ENCODE peak calls at places on chromosomes 6 and 20, in six cellular contexts. One of them, this sample, is unnamed.

GRCh38 chr6:135812085-135812526 is 39.4 kb upstream of the PDE7B start:
- DNase-seq in SK-N-SH: no peak
- DNase-seq in HepG2: no peak
- DNase-seq in H1: no peak
- DNase-seq in GM12878: no peak
- DNase-seq in K562: no peak
- DNase-seq in this sample: no peak

GRCh38 chr6:92888316-92888715 is 531.0 kb downstream of the EPHA7 start:
- DNase-seq in K562: no peak
- DNase-seq in HepG2: no peak
- DNase-seq in GM12878: no peak
- DNase-seq in H1: no peak
- DNase-seq in SK-N-SH: no peak
- DNase-seq in this sample: no peak

GRCh38 chr20:8812818-8813217 is 256.1 kb upstream of the PLCB4 start:
- DNase-seq in HepG2: no peak
- DNase-seq in K562: no peak
- DNase-seq in SK-N-SH: no peak
- DNase-seq in H1: peak
- DNase-seq in GM12878: no peak
- DNase-seq in this sample: no peak

GRCh38 chr6:48641544-48641943 is 530.5 kb upstream of the PTCHD4 start:
- DNase-seq in H1: no peak
- DNase-seq in K562: no peak
- DNase-seq in HepG2: no peak
- DNase-seq in SK-N-SH: no peak
- DNase-seq in GM12878: no peak
- DNase-seq in this sample: no peak

GRCh38 chr20:60220655-60221054 is 262.4 kb downstream of the CDH26 start:
- DNase-seq in HepG2: no peak
- DNase-seq in K562: no peak
- DNase-seq in SK-N-SH: no peak
- DNase-seq in H1: no peak
- DNase-seq in GM12878: no peak
- DNase-seq in this sample: no peak

GRCh38 chr6:122696079-122696478 is 83.4 kb upstream of the FABP7 start:
- DNase-seq in SK-N-SH: no peak
- DNase-seq in HepG2: no peak
- DNase-seq in GM12878: no peak
- DNase-seq in K562: no peak
- DNase-seq in H1: no peak
- DNase-seq in this sample: no peak

GRCh38 chr20:50333856-50334255 is 143.2 kb downstream of the CEBPB start:
- DNase-seq in HepG2: no peak
- DNase-seq in K562: no peak
- DNase-seq in H1: no peak
- DNase-seq in SK-N-SH: no peak
- DNase-seq in GM12878: no peak
- DNase-seq in this sample: no peak

GRCh38 chr6:24125980-24126379 is at the start of gene NRSN1:
- DNase-seq in HepG2: peak
- DNase-seq in SK-N-SH: peak
- DNase-seq in H1: peak
- DNase-seq in GM12878: no peak
- DNase-seq in K562: peak
- DNase-seq in this sample: no peak

GRCh38 chr6:1596088-1596852 is 13.4 kb upstream of the FOXC1 start:
- DNase-seq in GM12878: no peak
- DNase-seq in K562: peak
- DNase-seq in SK-N-SH: peak
- DNase-seq in HepG2: peak
- DNase-seq in H1: peak
- DNase-seq in this sample: peak

GRCh38 chr6:83252717-83253116 is 59.6 kb downstream of the RWDD2A start:
- DNase-seq in K562: no peak
- DNase-seq in H1: no peak
- DNase-seq in SK-N-SH: no peak
- DNase-seq in GM12878: no peak
- DNase-seq in HepG2: no peak
- DNase-seq in this sample: no peak

GRCh38 chr20:63178889-63179751 is 36.8 kb downstream of the YTHDF1 start:
- DNase-seq in K562: peak
- DNase-seq in GM12878: no peak
- DNase-seq in SK-N-SH: peak
- DNase-seq in H1: peak
- DNase-seq in HepG2: no peak
- DNase-seq in this sample: no peak

GRCh38 chr6:50849781-50850180 is 31.1 kb downstream of the TFAP2B start:
- DNase-seq in SK-N-SH: peak
- DNase-seq in K562: no peak
- DNase-seq in HepG2: no peak
- DNase-seq in GM12878: no peak
- DNase-seq in H1: no peak
- DNase-seq in this sample: no peak

GRCh38 chr6:109441069-109441816 is 719 bp downstream of the SMPD2 start:
- DNase-seq in H1: peak
- DNase-seq in K562: peak
- DNase-seq in HepG2: peak
- DNase-seq in SK-N-SH: peak
- DNase-seq in GM12878: no peak
- DNase-seq in this sample: peak

GRCh38 chr20:330233-331149 is 5.1 kb downstream of the SOX12 start:
- DNase-seq in GM12878: no peak
- DNase-seq in HepG2: peak
- DNase-seq in H1: peak
- DNase-seq in SK-N-SH: peak
- DNase-seq in K562: peak
- DNase-seq in this sample: peak

GRCh38 chr6:137581019-137581707 is 87.0 kb upstream of the OLIG3 start:
- DNase-seq in HepG2: no peak
- DNase-seq in GM12878: peak
- DNase-seq in SK-N-SH: no peak
- DNase-seq in K562: no peak
- DNase-seq in H1: no peak
- DNase-seq in this sample: no peak

GRCh38 chr6:156849806-156850205 is 72.6 kb downstream of the ARID1B start:
- DNase-seq in H1: no peak
- DNase-seq in GM12878: no peak
- DNase-seq in HepG2: no peak
- DNase-seq in K562: no peak
- DNase-seq in SK-N-SH: no peak
- DNase-seq in this sample: no peak

GRCh38 chr20:46512943-46513844 is at the start of gene ZNF334:
- DNase-seq in K562: peak
- DNase-seq in GM12878: no peak
- DNase-seq in H1: peak
- DNase-seq in SK-N-SH: peak
- DNase-seq in HepG2: peak
- DNase-seq in this sample: no peak

GRCh38 chr6:149405823-149406765 is 6.0 kb downstream of the SUMO4 start:
- DNase-seq in SK-N-SH: no peak
- DNase-seq in K562: no peak
- DNase-seq in H1: no peak
- DNase-seq in HepG2: no peak
- DNase-seq in GM12878: no peak
- DNase-seq in this sample: peak

GRCh38 chr6:79558099-79558498 is 20.9 kb upstream of the LCA5 start:
- DNase-seq in SK-N-SH: no peak
- DNase-seq in K562: no peak
- DNase-seq in H1: no peak
- DNase-seq in HepG2: peak
- DNase-seq in GM12878: no peak
- DNase-seq in this sample: no peak

GRCh38 chr6:16676978-16677377 is 84.3 kb downstream of the ATXN1 start:
- DNase-seq in SK-N-SH: no peak
- DNase-seq in GM12878: no peak
- DNase-seq in HepG2: peak
- DNase-seq in K562: no peak
- DNase-seq in H1: no peak
- DNase-seq in this sample: no peak

GRCh38 chr6:45614488-45615285 is 237.0 kb upstream of the SUPT3H start:
- DNase-seq in K562: no peak
- DNase-seq in SK-N-SH: no peak
- DNase-seq in GM12878: no peak
- DNase-seq in HepG2: no peak
- DNase-seq in H1: peak
- DNase-seq in this sample: no peak

GRCh38 chr6:143002686-143003085 is 57.7 kb upstream of the HIVEP2 start:
- DNase-seq in K562: peak
- DNase-seq in HepG2: no peak
- DNase-seq in H1: no peak
- DNase-seq in SK-N-SH: no peak
- DNase-seq in GM12878: no peak
- DNase-seq in this sample: no peak

GRCh38 chr6:143005816-143006215 is 54.9 kb upstream of the AIG1 start:
- DNase-seq in SK-N-SH: no peak
- DNase-seq in K562: no peak
- DNase-seq in H1: no peak
- DNase-seq in HepG2: no peak
- DNase-seq in GM12878: no peak
- DNase-seq in this sample: no peak

DNA sequence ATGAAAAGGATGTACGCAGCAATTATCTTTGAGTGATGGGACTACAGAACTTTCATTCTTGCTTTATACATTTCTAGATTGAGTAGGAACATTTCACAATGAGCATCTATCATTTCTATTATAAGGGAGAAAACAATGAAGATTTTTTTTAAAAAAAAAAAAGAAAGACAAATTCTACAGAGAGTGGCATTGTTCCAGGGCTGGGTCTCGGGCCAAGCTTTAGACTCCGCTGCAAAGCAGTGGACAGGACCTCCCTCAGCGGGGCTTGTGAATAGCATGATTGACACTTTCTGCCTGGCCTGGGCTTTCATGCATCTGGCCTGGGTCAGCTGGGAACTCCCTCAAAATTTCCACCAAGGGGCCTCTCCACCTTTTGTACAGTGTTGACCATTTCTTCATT is 55.8 kb upstream of the HIVEP2 start:
- DNase-seq in HepG2: no peak
- DNase-seq in GM12878: no peak
- DNase-seq in SK-N-SH: no peak
- DNase-seq in K562: no peak
- DNase-seq in H1: no peak
- DNase-seq in this sample: no peak
- TF ChIP-seq POLR2AphosphoS5 in HepG2: no peak
- TF ChIP-seq POLR2AphosphoS5 in GM12878: no peak
- TF ChIP-seq POLR2AphosphoS5 in SK-N-SH: no peak
- TF ChIP-seq POLR2AphosphoS5 in K562: no peak
- TF ChIP-seq POLR2AphosphoS5 in H1: no peak
- TF ChIP-seq POLR2AphosphoS5 in this sample: no peak

DNA sequence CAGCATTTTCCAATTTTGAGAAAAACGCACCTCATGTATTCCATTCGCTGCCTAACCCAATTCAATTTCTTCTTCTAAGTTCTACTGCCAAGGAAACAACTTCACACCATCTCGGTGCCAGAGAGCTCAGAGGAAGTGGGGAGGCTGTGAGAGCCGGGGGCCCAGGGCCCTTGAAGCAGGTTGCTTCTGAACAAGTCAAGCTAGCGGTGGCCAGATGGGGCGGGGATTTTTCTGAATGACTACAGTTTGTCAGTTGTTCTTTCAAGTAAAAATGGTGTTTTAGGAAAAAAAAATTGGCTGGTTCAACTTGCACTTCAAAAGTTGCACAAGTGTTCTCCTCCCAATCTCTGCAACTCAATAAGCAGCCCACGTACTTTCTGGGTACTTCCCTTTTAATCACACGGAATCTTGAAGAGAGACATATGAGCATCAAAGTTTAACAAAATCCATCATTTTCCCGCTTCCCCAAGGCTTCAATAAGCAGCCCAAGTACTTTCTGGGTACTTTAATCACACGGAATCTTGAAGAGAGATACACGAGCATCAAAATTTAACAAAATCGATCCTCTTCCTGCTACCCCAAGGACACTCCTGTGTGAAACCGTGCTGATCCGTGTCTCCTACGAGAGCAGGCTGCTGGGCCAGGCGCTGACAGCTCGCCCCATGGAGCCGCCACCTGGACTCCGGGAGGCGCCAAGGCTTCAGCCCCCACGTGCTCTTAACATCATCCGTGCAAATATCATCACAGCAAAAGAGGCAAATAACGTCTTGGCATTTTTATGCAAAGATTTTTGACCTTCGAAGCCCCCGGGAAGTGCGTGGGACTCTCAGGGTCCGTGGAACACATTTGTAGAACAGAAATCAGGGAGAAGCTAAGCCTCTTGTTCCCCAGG is 186.7 kb upstream of the PDE10A start:
- DNase-seq in GM12878: no peak
- DNase-seq in K562: no peak
- DNase-seq in H1: no peak
- DNase-seq in SK-N-SH: no peak
- DNase-seq in HepG2: no peak
- DNase-seq in this sample: no peak
- TF ChIP-seq GABPA in GM12878: no peak
- TF ChIP-seq GABPA in K562: no peak
- TF ChIP-seq GABPA in H1: no peak
- TF ChIP-seq GABPA in SK-N-SH: no peak
- TF ChIP-seq GABPA in HepG2: no peak
- TF ChIP-seq GABPA in this sample: no peak

DNA sequence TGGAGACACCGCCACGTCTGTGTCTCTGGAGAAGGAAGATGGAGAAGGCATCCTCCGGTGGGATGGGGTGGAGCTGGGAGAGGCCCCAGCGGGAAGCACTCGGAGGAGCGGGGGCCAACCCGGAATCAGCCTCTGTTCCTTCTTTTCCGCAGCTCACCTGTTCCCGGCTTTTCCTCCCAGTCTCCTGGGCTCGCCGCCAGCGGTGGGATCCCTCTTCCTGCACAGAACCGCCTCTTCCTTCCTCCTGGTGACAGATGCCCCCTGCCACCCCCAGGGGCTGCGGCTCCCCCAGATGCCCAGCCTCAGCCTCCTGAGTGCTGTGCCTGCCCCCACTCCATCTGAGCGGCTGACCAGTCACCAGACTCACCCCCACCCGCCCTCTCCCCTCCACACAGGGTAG is 23.3 kb downstream of the RAMACL start:
- DNase-seq in H1: no peak
- DNase-seq in HepG2: no peak
- DNase-seq in SK-N-SH: no peak
- DNase-seq in GM12878: no peak
- DNase-seq in K562: no peak
- DNase-seq in this sample: no peak
- H3K4me3 ChIP-seq in H1: no peak
- H3K4me3 ChIP-seq in HepG2: no peak
- H3K4me3 ChIP-seq in SK-N-SH: no peak
- H3K4me3 ChIP-seq in GM12878: no peak
- H3K4me3 ChIP-seq in K562: no peak
- H3K4me3 ChIP-seq in this sample: no peak

DNA sequence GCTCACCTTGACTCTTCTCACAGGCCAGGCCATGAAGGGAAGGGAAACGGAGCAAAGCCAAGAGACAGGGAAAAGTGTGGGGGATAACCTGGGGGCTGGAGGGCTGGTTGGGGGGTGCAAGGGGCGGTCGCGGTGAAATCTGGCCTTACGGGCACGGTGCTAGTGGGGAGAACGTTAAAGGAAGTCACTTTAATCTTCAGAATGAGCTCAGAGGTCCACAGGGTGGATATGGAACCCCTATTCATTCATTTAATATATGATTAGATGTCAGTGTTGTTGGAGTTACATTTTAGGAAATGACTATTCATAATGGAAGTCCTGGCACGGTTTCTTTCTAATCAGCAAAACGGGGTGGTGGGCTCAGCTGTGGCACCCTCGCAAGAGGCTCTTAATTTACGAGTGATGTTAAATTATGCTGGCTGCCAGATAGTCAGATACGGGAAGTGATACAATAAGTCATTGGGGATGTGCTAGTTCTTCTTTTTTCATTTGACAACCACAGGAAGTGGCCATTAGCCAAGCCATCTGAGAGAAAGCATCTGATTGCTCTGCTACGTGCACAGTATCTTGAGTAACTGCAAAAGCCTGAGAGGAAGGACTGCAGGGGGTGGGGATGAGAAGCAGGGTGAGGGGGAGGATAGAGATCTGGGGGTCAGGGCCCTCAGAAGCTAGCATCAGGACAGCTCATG is 253.0 kb downstream of the QKI start:
- DNase-seq in SK-N-SH: no peak
- DNase-seq in K562: peak
- DNase-seq in GM12878: peak
- DNase-seq in H1: peak
- DNase-seq in HepG2: no peak
- DNase-seq in this sample: peak
- TF ChIP-seq POLR2AphosphoS5 in SK-N-SH: no peak
- TF ChIP-seq POLR2AphosphoS5 in K562: no peak
- TF ChIP-seq POLR2AphosphoS5 in GM12878: no peak
- TF ChIP-seq POLR2AphosphoS5 in H1: no peak
- TF ChIP-seq POLR2AphosphoS5 in HepG2: no peak
- TF ChIP-seq POLR2AphosphoS5 in this sample: peak